ENCODE peak calls at places on chromosomes 16 and 17, in six cellular contexts. One of them, this sample, is unnamed.

GRCh38 chr16:1014771-1015495 is 33.4 kb downstream of the SOX8 start:
- DNase-seq in upper lobe of right lung: no peak
- DNase-seq in lower leg skin: no peak
- DNase-seq in naive thymus-derived CD4-positive, alpha-beta T cell: no peak
- DNase-seq in ovary: no peak
- DNase-seq in DND-41: no peak
- DNase-seq in this sample: no peak

GRCh38 chr16:2224183-2224486 is 744 bp downstream of the E4F1 start:
- DNase-seq in upper lobe of right lung: no peak
- DNase-seq in lower leg skin: no peak
- DNase-seq in naive thymus-derived CD4-positive, alpha-beta T cell: no peak
- DNase-seq in ovary: no peak
- DNase-seq in DND-41: no peak
- DNase-seq in this sample: no peak

GRCh38 chr17:82003411-82004381 is 19.0 kb downstream of the CENPX start:
- DNase-seq in upper lobe of right lung: no peak
- DNase-seq in lower leg skin: peak
- DNase-seq in naive thymus-derived CD4-positive, alpha-beta T cell: no peak
- DNase-seq in ovary: peak
- DNase-seq in DND-41: no peak
- DNase-seq in this sample: no peak

GRCh38 chr17:59853168-59853918 is 39.4 kb downstream of the TUBD1 start:
- DNase-seq in upper lobe of right lung: no peak
- DNase-seq in lower leg skin: no peak
- DNase-seq in naive thymus-derived CD4-positive, alpha-beta T cell: peak
- DNase-seq in ovary: no peak
- DNase-seq in DND-41: peak
- DNase-seq in this sample: peak

GRCh38 chr17:18866866-18867813 is 9.2 kb downstream of the PRPSAP2 start:
- DNase-seq in upper lobe of right lung: no peak
- DNase-seq in lower leg skin: no peak
- DNase-seq in naive thymus-derived CD4-positive, alpha-beta T cell: no peak
- DNase-seq in ovary: no peak
- DNase-seq in DND-41: no peak
- DNase-seq in this sample: no peak

GRCh38 chr17:39196191-39196819 is 1.2 kb downstream of the CACNB1 start:
- DNase-seq in upper lobe of right lung: no peak
- DNase-seq in lower leg skin: no peak
- DNase-seq in naive thymus-derived CD4-positive, alpha-beta T cell: no peak
- DNase-seq in ovary: no peak
- DNase-seq in DND-41: no peak
- DNase-seq in this sample: no peak

GRCh38 chr16:55033225-55034156 is 102.8 kb downstream of the IRX5 start:
- DNase-seq in upper lobe of right lung: no peak
- DNase-seq in lower leg skin: no peak
- DNase-seq in naive thymus-derived CD4-positive, alpha-beta T cell: no peak
- DNase-seq in ovary: no peak
- DNase-seq in DND-41: no peak
- DNase-seq in this sample: no peak

GRCh38 chr17:77127735-77128361 is 12.9 kb upstream of the SEC14L1 start:
- DNase-seq in upper lobe of right lung: peak
- DNase-seq in lower leg skin: peak
- DNase-seq in naive thymus-derived CD4-positive, alpha-beta T cell: peak
- DNase-seq in ovary: no peak
- DNase-seq in DND-41: peak
- DNase-seq in this sample: no peak

GRCh38 chr16:14564881-14565687 is 65.0 kb downstream of the PARN start:
- DNase-seq in upper lobe of right lung: no peak
- DNase-seq in lower leg skin: no peak
- DNase-seq in naive thymus-derived CD4-positive, alpha-beta T cell: no peak
- DNase-seq in ovary: no peak
- DNase-seq in DND-41: no peak
- DNase-seq in this sample: no peak

GRCh38 chr16:84898447-84898846 is 78.7 kb downstream of the CRISPLD2 start:
- DNase-seq in upper lobe of right lung: no peak
- DNase-seq in lower leg skin: no peak
- DNase-seq in naive thymus-derived CD4-positive, alpha-beta T cell: no peak
- DNase-seq in ovary: no peak
- DNase-seq in DND-41: no peak
- DNase-seq in this sample: peak

GRCh38 chr16:89600427-89600826 is 13.0 kb upstream of the DPEP1 start:
- DNase-seq in upper lobe of right lung: no peak
- DNase-seq in lower leg skin: no peak
- DNase-seq in naive thymus-derived CD4-positive, alpha-beta T cell: no peak
- DNase-seq in ovary: no peak
- DNase-seq in DND-41: no peak
- DNase-seq in this sample: no peak

GRCh38 chr16:10852948-10853347 is 24.1 kb upstream of the CIITA start:
- DNase-seq in upper lobe of right lung: no peak
- DNase-seq in lower leg skin: no peak
- DNase-seq in naive thymus-derived CD4-positive, alpha-beta T cell: no peak
- DNase-seq in ovary: no peak
- DNase-seq in DND-41: no peak
- DNase-seq in this sample: no peak

DNA sequence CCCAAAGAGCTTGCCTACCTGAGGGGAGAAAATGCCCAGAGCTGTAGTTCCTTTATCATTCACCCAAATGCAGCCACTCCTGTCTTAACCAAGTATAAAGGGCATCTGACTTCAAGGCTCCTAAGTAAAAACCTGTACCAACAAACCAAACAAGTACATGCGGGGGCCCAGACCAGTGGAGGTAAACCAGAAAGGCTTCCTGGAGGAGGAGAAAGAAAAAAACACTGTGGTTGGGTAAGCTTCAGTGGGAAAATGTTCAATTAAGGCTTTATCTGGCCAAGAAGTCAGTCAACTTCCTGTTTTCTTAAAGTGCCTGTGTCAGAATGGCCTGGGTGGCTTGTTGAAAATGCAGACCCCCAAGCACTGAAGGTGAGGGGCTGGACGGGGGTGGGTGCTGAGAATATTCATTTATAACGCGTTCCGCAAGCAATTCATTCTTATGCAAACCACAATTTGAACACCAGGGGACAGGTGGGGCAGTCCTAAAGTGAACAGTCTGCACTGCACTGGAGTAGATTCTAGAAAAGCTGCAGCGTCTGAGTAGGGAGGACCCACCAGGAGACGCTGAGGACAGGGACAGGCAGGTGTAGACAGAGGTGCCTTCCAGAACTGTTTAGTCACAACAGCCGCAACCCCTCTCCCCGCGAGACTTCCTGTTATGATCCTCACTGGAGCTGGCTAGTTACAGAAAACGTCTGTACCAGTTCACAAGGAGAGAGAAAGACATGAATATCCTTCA is 467.1 kb downstream of the SOX9 start:
- DNase-seq in upper lobe of right lung: no peak
- DNase-seq in lower leg skin: no peak
- DNase-seq in naive thymus-derived CD4-positive, alpha-beta T cell: no peak
- DNase-seq in ovary: no peak
- DNase-seq in DND-41: peak
- DNase-seq in this sample: peak
- H3K4me3 ChIP-seq in upper lobe of right lung: peak
- H3K4me3 ChIP-seq in lower leg skin: no peak
- H3K4me3 ChIP-seq in naive thymus-derived CD4-positive, alpha-beta T cell: no peak
- H3K4me3 ChIP-seq in ovary: no peak
- H3K4me3 ChIP-seq in DND-41: no peak
- H3K4me3 ChIP-seq in this sample: no peak

GRCh38 chr17:79552405-79552804 is 58.4 kb downstream of the RBFOX3 start:
- DNase-seq in upper lobe of right lung: no peak
- DNase-seq in lower leg skin: no peak
- DNase-seq in naive thymus-derived CD4-positive, alpha-beta T cell: no peak
- DNase-seq in ovary: no peak
- DNase-seq in DND-41: no peak
- DNase-seq in this sample: no peak

GRCh38 chr17:79548116-79548515 is 62.7 kb downstream of the RBFOX3 start:
- DNase-seq in upper lobe of right lung: peak
- DNase-seq in lower leg skin: no peak
- DNase-seq in naive thymus-derived CD4-positive, alpha-beta T cell: no peak
- DNase-seq in ovary: no peak
- DNase-seq in DND-41: no peak
- DNase-seq in this sample: no peak

GRCh38 chr17:79546386-79546785 is 64.5 kb downstream of the RBFOX3 start:
- DNase-seq in upper lobe of right lung: peak
- DNase-seq in lower leg skin: no peak
- DNase-seq in naive thymus-derived CD4-positive, alpha-beta T cell: no peak
- DNase-seq in ovary: no peak
- DNase-seq in DND-41: no peak
- DNase-seq in this sample: no peak

GRCh38 chr17:79547586-79547985 is 63.3 kb downstream of the RBFOX3 start:
- DNase-seq in upper lobe of right lung: peak
- DNase-seq in lower leg skin: no peak
- DNase-seq in naive thymus-derived CD4-positive, alpha-beta T cell: no peak
- DNase-seq in ovary: no peak
- DNase-seq in DND-41: no peak
- DNase-seq in this sample: no peak

DNA sequence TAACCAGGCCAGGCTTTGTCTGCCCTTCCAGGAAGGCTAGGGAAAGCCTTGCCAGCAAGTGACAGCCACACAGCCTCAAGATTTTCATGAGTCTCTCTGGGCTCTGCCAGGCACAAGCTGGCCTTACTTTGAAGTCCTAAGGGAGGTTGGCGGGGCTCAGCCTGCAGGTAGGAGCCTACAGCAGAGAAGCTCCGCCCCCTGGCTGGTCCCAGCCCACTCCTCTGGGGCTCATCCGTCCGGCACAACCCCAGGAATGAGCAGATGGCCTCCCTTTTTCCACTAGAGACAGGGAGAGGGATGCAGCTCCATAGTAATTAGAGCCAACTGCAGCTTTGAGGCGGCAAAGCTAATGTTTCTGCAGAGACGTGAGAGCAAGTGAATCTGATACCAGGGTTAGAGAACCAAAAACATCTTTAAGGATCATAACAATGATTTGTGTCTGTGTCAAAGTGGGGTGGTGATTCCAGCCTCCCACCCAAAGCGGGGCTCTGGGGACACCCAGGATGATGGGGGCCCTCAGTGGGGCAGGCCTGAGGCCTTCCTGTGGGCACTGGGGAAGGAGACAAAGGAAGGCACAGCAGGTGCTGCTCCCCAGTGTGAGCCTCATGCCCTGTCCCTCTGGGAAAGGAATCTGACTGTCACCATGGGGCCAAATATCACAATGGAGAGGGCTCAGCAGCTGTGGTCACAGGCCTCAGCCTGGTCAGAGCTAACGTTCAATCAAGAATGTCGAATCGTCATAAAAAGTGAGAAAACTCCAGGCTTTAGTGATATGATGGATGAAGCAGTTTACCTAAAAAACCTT is 61.5 kb downstream of the RBFOX3 start:
- DNase-seq in upper lobe of right lung: peak
- DNase-seq in lower leg skin: no peak
- DNase-seq in naive thymus-derived CD4-positive, alpha-beta T cell: no peak
- DNase-seq in ovary: no peak
- DNase-seq in DND-41: no peak
- DNase-seq in this sample: no peak
- H3K4me3 ChIP-seq in upper lobe of right lung: no peak
- H3K4me3 ChIP-seq in lower leg skin: no peak
- H3K4me3 ChIP-seq in naive thymus-derived CD4-positive, alpha-beta T cell: no peak
- H3K4me3 ChIP-seq in ovary: no peak
- H3K4me3 ChIP-seq in DND-41: no peak
- H3K4me3 ChIP-seq in this sample: no peak

DNA sequence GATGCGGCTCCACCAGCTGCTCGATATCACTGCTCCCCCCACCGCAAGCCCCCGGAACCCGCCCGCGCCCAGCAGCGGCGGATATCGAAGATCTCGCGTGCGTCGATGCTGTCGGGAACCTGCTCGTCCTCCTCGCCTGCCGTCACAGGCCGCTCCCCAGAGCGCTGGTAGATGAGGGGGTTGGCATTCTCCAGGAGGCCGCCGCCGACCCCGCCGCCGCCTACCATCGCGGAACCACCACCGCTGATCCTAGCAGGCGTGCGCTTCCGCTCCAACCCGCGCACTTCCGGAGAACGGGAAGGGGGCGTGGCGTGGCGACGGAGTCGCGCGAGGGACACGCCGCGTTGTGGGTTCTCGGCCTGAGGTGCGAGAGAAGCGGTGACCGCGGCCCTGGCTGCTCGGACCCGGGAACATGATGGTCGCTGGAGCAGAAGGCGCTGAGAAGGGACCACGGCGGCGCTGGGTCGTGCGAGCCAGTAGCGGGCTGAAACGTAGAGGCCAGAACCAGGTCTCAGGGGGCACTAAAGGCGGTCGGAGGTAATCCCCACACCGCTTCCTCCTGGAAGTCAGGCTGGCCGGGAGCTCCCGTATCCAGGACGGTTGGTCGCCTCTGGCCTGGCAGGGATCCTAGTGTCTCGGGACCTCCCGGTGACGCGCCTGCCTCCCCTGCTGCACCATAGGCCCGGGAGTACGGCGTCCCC is at the start of gene CIAO2B:
- DNase-seq in upper lobe of right lung: peak
- DNase-seq in lower leg skin: peak
- DNase-seq in naive thymus-derived CD4-positive, alpha-beta T cell: peak
- DNase-seq in ovary: peak
- DNase-seq in DND-41: peak
- DNase-seq in this sample: peak
- H3K4me3 ChIP-seq in upper lobe of right lung: peak
- H3K4me3 ChIP-seq in lower leg skin: peak
- H3K4me3 ChIP-seq in naive thymus-derived CD4-positive, alpha-beta T cell: peak
- H3K4me3 ChIP-seq in ovary: peak
- H3K4me3 ChIP-seq in DND-41: peak
- H3K4me3 ChIP-seq in this sample: peak

GRCh38 chr17:69447726-69448125 is 33.2 kb downstream of the MAP2K6 start:
- DNase-seq in upper lobe of right lung: no peak
- DNase-seq in lower leg skin: no peak
- DNase-seq in naive thymus-derived CD4-positive, alpha-beta T cell: no peak
- DNase-seq in ovary: peak
- DNase-seq in DND-41: no peak
- DNase-seq in this sample: no peak

GRCh38 chr17:69450857-69451410 is 36.4 kb downstream of the MAP2K6 start:
- DNase-seq in upper lobe of right lung: no peak
- DNase-seq in lower leg skin: no peak
- DNase-seq in naive thymus-derived CD4-positive, alpha-beta T cell: no peak
- DNase-seq in ovary: no peak
- DNase-seq in DND-41: no peak
- DNase-seq in this sample: no peak

GRCh38 chr17:69451416-69452394 is 37.2 kb downstream of the MAP2K6 start:
- DNase-seq in upper lobe of right lung: no peak
- DNase-seq in lower leg skin: no peak
- DNase-seq in naive thymus-derived CD4-positive, alpha-beta T cell: no peak
- DNase-seq in ovary: no peak
- DNase-seq in DND-41: no peak
- DNase-seq in this sample: no peak

GRCh38 chr17:69450131-69450530 is 35.6 kb downstream of the MAP2K6 start:
- DNase-seq in upper lobe of right lung: no peak
- DNase-seq in lower leg skin: no peak
- DNase-seq in naive thymus-derived CD4-positive, alpha-beta T cell: no peak
- DNase-seq in ovary: no peak
- DNase-seq in DND-41: no peak
- DNase-seq in this sample: no peak

DNA sequence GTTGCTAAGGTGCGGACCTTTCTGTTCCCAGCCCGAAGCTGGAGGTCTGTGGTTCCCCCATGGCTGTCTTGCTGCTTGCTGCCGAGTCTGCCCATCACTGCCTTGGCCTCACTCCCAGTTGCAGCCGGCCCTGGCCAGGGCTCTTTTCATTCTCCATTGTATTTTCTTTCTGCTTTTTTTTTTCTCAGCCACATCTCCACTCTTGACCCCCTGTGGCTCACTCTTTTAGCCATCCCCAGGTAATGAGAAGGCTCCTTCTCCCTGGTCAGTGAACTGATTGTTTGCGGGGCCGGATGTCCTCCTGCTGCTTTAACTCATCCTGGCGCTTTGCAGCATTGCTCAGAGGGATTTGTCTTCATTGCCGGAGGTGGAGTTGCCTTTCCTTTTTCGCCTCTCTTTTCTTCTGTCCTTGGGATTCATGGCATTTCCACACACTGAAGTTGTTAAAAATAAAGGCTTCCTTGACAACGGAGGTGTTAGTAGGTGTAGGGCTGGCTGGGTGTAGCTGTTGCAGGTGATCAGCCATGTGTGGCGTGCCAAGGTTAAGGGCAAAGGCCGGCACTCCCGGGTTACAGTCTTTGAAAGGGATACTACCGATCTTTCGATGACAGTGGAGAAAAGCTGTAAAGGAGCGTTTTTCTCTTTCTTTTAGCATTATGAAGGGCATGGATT is 34.1 kb downstream of the MAP2K6 start:
- DNase-seq in upper lobe of right lung: no peak
- DNase-seq in lower leg skin: no peak
- DNase-seq in naive thymus-derived CD4-positive, alpha-beta T cell: no peak
- DNase-seq in ovary: peak
- DNase-seq in DND-41: no peak
- DNase-seq in this sample: no peak
- H3K4me3 ChIP-seq in upper lobe of right lung: no peak
- H3K4me3 ChIP-seq in lower leg skin: no peak
- H3K4me3 ChIP-seq in naive thymus-derived CD4-positive, alpha-beta T cell: no peak
- H3K4me3 ChIP-seq in ovary: no peak
- H3K4me3 ChIP-seq in DND-41: no peak
- H3K4me3 ChIP-seq in this sample: no peak